ENCODE peak calls at places on chromosome 15, in ten cellular contexts. W is heart right ventricle, Y is cardiac muscle cell, V is retinal pigment epithelial cell, D is psoas muscle, G is fibroblast of pulmonary artery, X is uterus, J is BJ, Z is pancreas, P is HepG2. E is an unnamed sample.
A peak's percentile ranks its signal among the peaks of the same experiment; 100 is the strongest.

GRCh38 chr15:63371297-63371918 is 10.2 kb downstream of the CA12 start:
- DNase-seq in V (no peak), W (no peak), G (peak; percentile 87), Z (no peak), X (peak; percentile 33), D (peak; percentile 20), P (no peak), Y (peak; percentile 66), J (no peak), E (no peak)

GRCh38 chr15:44726568-44727461 is 9.5 kb upstream of the TRIM69 start:
- DNase-seq in X (no peak), G (peak; percentile 93), D (no peak), J (peak; percentile 73), Z (no peak), Y (peak; percentile 95), P (peak; percentile 76), W (peak; percentile 69), V (peak; percentile 82), E (peak; percentile 77)

GRCh38 chr15:91407237-91407889 is 307.3 kb downstream of the SV2B start:
- DNase-seq in W (peak; percentile 55), Z (no peak), Y (peak; percentile 41), D (no peak), J (no peak), G (peak; percentile 30), V (peak; percentile 11), X (no peak), P (no peak), E (peak; percentile 54)

GRCh38 chr15:70253461-70254156 is 155.9 kb upstream of the TLE3 start:
- DNase-seq in V (no peak), Z (no peak), W (no peak), P (no peak), D (no peak), G (no peak), Y (no peak), X (no peak), J (no peak), E (no peak)

GRCh38 chr15:26081758-26082068 is 218.6 kb upstream of the ATP10A start:
- DNase-seq in D (no peak), W (no peak), V (no peak), Y (no peak), G (no peak), Z (no peak), J (no peak), X (no peak), P (peak; percentile 2), E (no peak)

GRCh38 chr15:34373951-34374350 is 7.0 kb upstream of the LPCAT4 start:
- DNase-seq in Z (no peak), P (no peak), Y (no peak), X (no peak), J (no peak), V (no peak), W (no peak), D (no peak), G (no peak), E (no peak)

GRCh38 chr15:60993948-60994347 is 235.2 kb downstream of the RORA start:
- DNase-seq in D (no peak), Z (no peak), P (no peak), Y (no peak), J (no peak), W (no peak), V (no peak), X (no peak), G (no peak), E (no peak)

GRCh38 chr15:72189250-72189902 is 8.2 kb downstream of the GRAMD2A start:
- DNase-seq in X (no peak), G (no peak), V (no peak), Z (no peak), W (no peak), J (no peak), Y (no peak), D (no peak), P (no peak), E (no peak)

GRCh38 chr15:28873585-28874139 is 12.1 kb upstream of the APBA2 start:
- DNase-seq in D (no peak), W (no peak), Z (peak; percentile 61), P (no peak), J (no peak), Y (no peak), X (no peak), G (no peak), V (no peak), E (no peak)

GRCh38 chr15:49696441-49696840 is 75.6 kb downstream of the DTWD1 start:
- DNase-seq in D (no peak), Y (peak; percentile 65), G (peak; percentile 46), P (no peak), X (no peak), Z (no peak), V (no peak), W (no peak), J (no peak), E (no peak)

GRCh38 chr15:33022629-33023028 is 171.9 kb downstream of the FMN1 start:
- DNase-seq in J (no peak), G (peak; percentile 38), Y (peak; percentile 30), Z (no peak), X (no peak), P (no peak), D (peak; percentile 82), V (no peak), W (peak; percentile 81), E (no peak)

GRCh38 chr15:42178056-42178455 is 21.6 kb upstream of the PLA2G4F start:
- DNase-seq in Z (no peak), J (no peak), D (no peak), P (no peak), W (no peak), V (no peak), X (no peak), Y (no peak), G (no peak), E (no peak)

GRCh38 chr15:59307164-59307535 is 65.5 kb downstream of the MYO1E start:
- DNase-seq in J (no peak), G (no peak), Z (no peak), P (no peak), W (no peak), Y (no peak), V (no peak), X (no peak), D (no peak), E (no peak)

GRCh38 chr15:85615930-85616329 is 178.8 kb downstream of the KLHL25 start:
- DNase-seq in Y (peak; percentile 71), V (no peak), D (no peak), X (no peak), J (no peak), G (peak; percentile 71), Z (no peak), P (peak; percentile 43), W (peak; percentile 55), E (no peak)

DNA sequence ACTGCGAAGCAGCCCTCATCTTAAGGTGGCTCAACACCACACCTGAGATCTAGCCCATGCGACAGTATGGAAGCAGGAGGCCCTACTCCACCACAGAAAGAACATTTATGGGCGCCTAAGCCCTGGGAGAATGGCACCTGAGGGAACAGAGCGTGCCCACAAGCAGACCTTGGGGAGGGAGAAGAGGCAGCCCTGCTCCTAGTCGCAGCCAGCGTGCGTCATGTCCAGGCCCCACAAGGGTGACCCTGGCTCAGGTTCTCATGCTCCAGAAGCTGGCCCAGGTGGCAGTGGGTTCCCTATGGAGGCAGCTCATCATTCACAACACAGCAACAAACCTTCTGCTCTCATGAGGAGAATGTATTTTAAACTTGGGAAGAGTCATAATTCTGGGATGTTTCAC is 19.3 kb upstream of the ANPEP start:
- DNase-seq in X (no peak), J (no peak), V (no peak), Z (no peak), D (no peak), G (no peak), W (no peak), P (no peak), Y (no peak), E (no peak)
- TF ChIP-seq CTCF in X (no peak), J (no peak), V (no peak), Z (no peak), D (no peak), G (no peak), W (no peak), P (no peak), Y (no peak), E (no peak)

GRCh38 chr15:96494530-96494929 is 164.0 kb downstream of the NR2F2 start:
- DNase-seq in Y (no peak), W (no peak), J (no peak), X (no peak), V (no peak), D (no peak), G (no peak), Z (no peak), P (no peak), E (no peak)
- H3K4me3 ChIP-seq in Y (no peak overlapping the region), W (no peak overlapping the region), J (no peak overlapping the region), X (no peak overlapping the region), V (no peak overlapping the region), D (no peak overlapping the region), G (no peak overlapping the region), Z (no peak overlapping the region), P (no peak overlapping the region), E (no peak overlapping the region)

GRCh38 chr15:100866386-100867330 is 13.0 kb upstream of the ALDH1A3 start:
- DNase-seq in D (no peak), W (no peak), Y (no peak), X (no peak), G (no peak), Z (no peak), P (no peak), J (no peak), V (peak; percentile 46), E (no peak)

GRCh38 chr15:100863406-100864198 is 16.0 kb upstream of the ALDH1A3 start:
- DNase-seq in X (peak; percentile 76), W (peak; percentile 71), Z (peak; percentile 39), J (peak; percentile 64), P (no peak), D (peak; percentile 72), V (no peak), G (peak; percentile 68), Y (peak; percentile 96), E (no peak)

GRCh38 chr15:100867476-100867875 is 12.2 kb upstream of the ALDH1A3 start:
- DNase-seq in D (no peak), G (no peak), Z (no peak), X (no peak), Y (no peak), W (no peak), J (no peak), P (no peak), V (peak; percentile 97), E (no peak)

GRCh38 chr15:100873029-100873677 is 6.5 kb upstream of the ALDH1A3 start:
- DNase-seq in V (peak; percentile 77), D (no peak), Z (peak; percentile 51), J (peak; percentile 47), P (peak; percentile 70), W (peak; percentile 60), G (peak; percentile 94), X (peak; percentile 61), Y (peak; percentile 93), E (peak; percentile 72)

GRCh38 chr15:100869151-100869999 is 10.3 kb upstream of the ALDH1A3 start:
- DNase-seq in W (no peak), X (no peak), P (no peak), Y (no peak), V (no peak), D (no peak), J (no peak), Z (no peak), G (no peak), E (no peak)
- TF ChIP-seq CTCF in W (peak; percentile 29), X (peak; percentile 5), P (peak; percentile 42), Y (peak; percentile 55), V (peak; percentile 65), D (no peak), J (peak; percentile 51), Z (no peak), G (peak; percentile 52), E (peak; percentile 49)

DNA sequence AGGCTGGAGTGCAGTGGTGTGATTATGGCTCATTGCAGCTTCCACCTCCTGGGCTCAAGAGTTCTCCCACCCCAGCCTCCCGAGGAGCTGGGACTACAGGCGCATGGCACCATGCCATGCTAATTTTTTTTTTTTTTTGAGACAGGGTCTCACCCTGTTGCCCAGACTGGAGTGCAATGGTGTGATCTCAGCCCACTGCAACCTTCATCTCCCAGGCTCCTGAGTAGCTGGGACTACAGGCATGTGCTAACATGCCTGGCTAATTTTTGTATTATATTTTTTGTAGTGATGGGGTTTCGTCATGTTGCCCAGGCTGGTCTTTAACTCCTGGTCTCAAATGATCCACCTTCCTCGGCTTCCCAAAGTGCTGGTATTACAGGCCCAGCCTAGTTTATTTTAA is 4.0 kb downstream of the TEX9 start:
- DNase-seq in W (no peak), Y (no peak), J (no peak), P (no peak), Z (no peak), V (no peak), D (no peak), X (no peak), G (no peak), E (no peak)
- H3K4me3 ChIP-seq in W (no peak overlapping the region), Y (no peak overlapping the region), J (no peak overlapping the region), P (no peak overlapping the region), Z (no peak overlapping the region), V (no peak overlapping the region), D (no peak overlapping the region), X (no peak overlapping the region), G (no peak overlapping the region), E (no peak overlapping the region)